ENCODE peak calls at places on chromosomes 2 and 18, in six cellular contexts. O is caudate nucleus; Y is effector memory CD4-positive, alpha-beta T cell; P is AG04450; V is anterior cingulate cortex; Z is A549. T is an unnamed sample.

GRCh38 chr2:235501663-235502009 is 7.8 kb downstream of the AGAP1 start:
- DNase-seq in O (no peak), Y (no peak), P (no peak), V (no peak), Z (no peak), T (no peak)

GRCh38 chr2:230413465-230413864 is 2.5 kb upstream of the SP100 start:
- DNase-seq in O (no peak), Y (no peak), P (no peak), V (no peak), Z (peak; percentile 14), T (no peak)

GRCh38 chr2:158381205-158381604 is 75.3 kb downstream of the CCDC148 start:
- DNase-seq in O (no peak), Y (no peak), P (no peak), V (no peak), Z (no peak), T (no peak)

GRCh38 chr18:63697261-63697660 is 5.5 kb upstream of the SERPINB11 start:
- DNase-seq in O (no peak), Y (no peak), P (no peak), V (no peak), Z (no peak), T (no peak)

GRCh38 chr2:207727256-207727655 is 15.8 kb downstream of the CCNYL1 start:
- DNase-seq in O (no peak), Y (no peak), P (no peak), V (no peak), Z (peak; percentile 31), T (no peak)

GRCh38 chr2:181742908-181743722 is 62.8 kb upstream of the NEUROD1 start:
- DNase-seq in O (no peak), Y (no peak), P (peak; percentile 11), V (no peak), Z (peak; percentile 65), T (peak; percentile 16)

GRCh38 chr2:166994588-166995336 is 106.5 kb downstream of the XIRP2 start:
- DNase-seq in O (no peak), Y (no peak), P (no peak), V (no peak), Z (no peak), T (no peak)

GRCh38 chr2:233061007-233061590 is 957 bp downstream of the INPP5D start:
- DNase-seq in O (no peak), Y (no peak), P (no peak), V (no peak), Z (no peak), T (peak; percentile 77)

GRCh38 chr2:191018663-191019119 is 4.7 kb upstream of the STAT1 start:
- DNase-seq in O (no peak), Y (no peak), P (no peak), V (no peak), Z (no peak), T (no peak)

GRCh38 chr18:50441518-50441917 is 66.7 kb downstream of the SKA1 start:
- DNase-seq in O (no peak), Y (no peak), P (no peak), V (no peak), Z (no peak), T (no peak)

GRCh38 chr18:5914016-5914415 is 18.7 kb upstream of the TMEM200C start:
- DNase-seq in O (no peak), Y (no peak), P (no peak), V (no peak), Z (no peak), T (no peak)

GRCh38 chr2:72214429-72215143 is 66.9 kb upstream of the CYP26B1 start:
- DNase-seq in O (no peak), Y (no peak), P (no peak), V (no peak), Z (peak; percentile 88), T (no peak)

GRCh38 chr18:63237911-63238710 is 81.5 kb downstream of the BCL2 start:
- DNase-seq in O (no peak), Y (no peak), P (peak; percentile 61), V (no peak), Z (peak; percentile 56), T (no peak)

GRCh38 chr2:96399342-96400048 is 63.9 kb downstream of the NCAPH start:
- DNase-seq in O (no peak), Y (no peak), P (no peak), V (no peak), Z (no peak), T (no peak)

T was measured in naive B cell.